ENCODE peak calls at places on chromosomes 2 and 18, in nine cellular contexts. One of them, this sample, is unnamed.

GRCh38 chr2:64932327-64933216 is 56.6 kb upstream of the SLC1A4 start:
- DNase-seq in HFFc6: no peak
- DNase-seq in NCI-H748 treated with DMSO at 0.1 percent for 48 hours: no peak
- DNase-seq in heart right ventricle: no peak
- DNase-seq in CD4-positive, alpha-beta T cell: no peak
- DNase-seq in T1000: no peak
- DNase-seq in WTC11: no peak
- DNase-seq in osteoblast: no peak
- DNase-seq in M059J: no peak
- DNase-seq in this sample: no peak

GRCh38 chr2:127650785-127651380 is 4.9 kb downstream of the GPR17 start:
- DNase-seq in HFFc6: no peak
- DNase-seq in NCI-H748 treated with DMSO at 0.1 percent for 48 hours: no peak
- DNase-seq in heart right ventricle: peak
- DNase-seq in CD4-positive, alpha-beta T cell: no peak
- DNase-seq in T1000: no peak
- DNase-seq in WTC11: no peak
- DNase-seq in osteoblast: no peak
- DNase-seq in M059J: peak
- DNase-seq in this sample: no peak

GRCh38 chr2:218020281-218020680 is 17.5 kb upstream of the TNS1 start:
- DNase-seq in HFFc6: no peak
- DNase-seq in NCI-H748 treated with DMSO at 0.1 percent for 48 hours: no peak
- DNase-seq in heart right ventricle: no peak
- DNase-seq in CD4-positive, alpha-beta T cell: no peak
- DNase-seq in T1000: no peak
- DNase-seq in WTC11: no peak
- DNase-seq in osteoblast: peak
- DNase-seq in M059J: no peak
- DNase-seq in this sample: no peak

GRCh38 chr2:209593930-209594329 is 170.1 kb downstream of the MAP2 start:
- DNase-seq in HFFc6: no peak
- DNase-seq in NCI-H748 treated with DMSO at 0.1 percent for 48 hours: no peak
- DNase-seq in heart right ventricle: no peak
- DNase-seq in CD4-positive, alpha-beta T cell: no peak
- DNase-seq in T1000: no peak
- DNase-seq in WTC11: no peak
- DNase-seq in osteoblast: no peak
- DNase-seq in M059J: no peak
- DNase-seq in this sample: no peak

GRCh38 chr2:196635156-196635555 is 4.4 kb upstream of the CCDC150 start:
- DNase-seq in HFFc6: no peak
- DNase-seq in NCI-H748 treated with DMSO at 0.1 percent for 48 hours: no peak
- DNase-seq in heart right ventricle: no peak
- DNase-seq in CD4-positive, alpha-beta T cell: no peak
- DNase-seq in T1000: no peak
- DNase-seq in WTC11: no peak
- DNase-seq in osteoblast: peak
- DNase-seq in M059J: peak
- DNase-seq in this sample: no peak

GRCh38 chr2:181896286-181896685 is 4.8 kb downstream of the ITPRID2 start:
- DNase-seq in HFFc6: no peak
- DNase-seq in NCI-H748 treated with DMSO at 0.1 percent for 48 hours: no peak
- DNase-seq in heart right ventricle: no peak
- DNase-seq in CD4-positive, alpha-beta T cell: no peak
- DNase-seq in T1000: no peak
- DNase-seq in WTC11: no peak
- DNase-seq in osteoblast: no peak
- DNase-seq in M059J: no peak
- DNase-seq in this sample: no peak

GRCh38 chr2:12087671-12088380 is 341.4 kb downstream of the LPIN1 start:
- DNase-seq in HFFc6: peak
- DNase-seq in NCI-H748 treated with DMSO at 0.1 percent for 48 hours: no peak
- DNase-seq in heart right ventricle: no peak
- DNase-seq in CD4-positive, alpha-beta T cell: no peak
- DNase-seq in T1000: peak
- DNase-seq in WTC11: no peak
- DNase-seq in osteoblast: no peak
- DNase-seq in M059J: peak
- DNase-seq in this sample: no peak

GRCh38 chr2:149271575-149271974 is 58.8 kb upstream of the LYPD6 start:
- DNase-seq in HFFc6: no peak
- DNase-seq in NCI-H748 treated with DMSO at 0.1 percent for 48 hours: no peak
- DNase-seq in heart right ventricle: no peak
- DNase-seq in CD4-positive, alpha-beta T cell: no peak
- DNase-seq in T1000: no peak
- DNase-seq in WTC11: no peak
- DNase-seq in osteoblast: no peak
- DNase-seq in M059J: no peak
- DNase-seq in this sample: no peak

GRCh38 chr18:61825386-61825785 is 67.4 kb downstream of the RNF152 start:
- DNase-seq in HFFc6: peak
- DNase-seq in NCI-H748 treated with DMSO at 0.1 percent for 48 hours: no peak
- DNase-seq in heart right ventricle: no peak
- DNase-seq in CD4-positive, alpha-beta T cell: no peak
- DNase-seq in T1000: no peak
- DNase-seq in WTC11: no peak
- DNase-seq in osteoblast: no peak
- DNase-seq in M059J: peak
- DNase-seq in this sample: no peak

GRCh38 chr18:79191956-79192355 is 122.8 kb downstream of the ATP9B start:
- DNase-seq in HFFc6: no peak
- DNase-seq in NCI-H748 treated with DMSO at 0.1 percent for 48 hours: no peak
- DNase-seq in heart right ventricle: no peak
- DNase-seq in CD4-positive, alpha-beta T cell: no peak
- DNase-seq in T1000: no peak
- DNase-seq in WTC11: no peak
- DNase-seq in osteoblast: no peak
- DNase-seq in M059J: no peak
- DNase-seq in this sample: no peak

This sample was measured in NCI-H146.